ENCODE peak calls at places on chromosomes 5 and 9, in four cellular contexts. V is GM12878, J is uterus, L is breast epithelium. B is an unnamed sample.

GRCh38 chr5:168471785-168472184 is 14.5 kb upstream of the RARS1 start:
- DNase-seq in V (no peak), J (no peak), L (no peak), B (no peak)

GRCh38 chr9:840343-840742 is 1.2 kb upstream of the DMRT1 start:
- DNase-seq in V (no peak), J (no peak), L (no peak), B (peak; percentile 53)

GRCh38 chr9:77899679-77900354 is 131.8 kb downstream of the GNAQ start:
- DNase-seq in V (no peak), J (no peak), L (no peak), B (no peak)

GRCh38 chr5:168879929-168880328 is 300.8 kb upstream of the PANK3 start:
- DNase-seq in V (peak; percentile 83), J (no peak), L (no peak), B (no peak)

GRCh38 chr5:173682313-173682712 is 65.9 kb upstream of the BOD1 start:
- DNase-seq in V (no peak), J (no peak), L (no peak), B (no peak)

GRCh38 chr9:83583151-83584014 is 39.6 kb upstream of the IDNK start:
- DNase-seq in V (no peak), J (peak; percentile 45), L (no peak), B (peak; percentile 38)

GRCh38 chr9:14097215-14097614 is 216.7 kb downstream of the NFIB start:
- DNase-seq in V (no peak), J (no peak), L (no peak), B (no peak)

GRCh38 chr5:146291421-146292074 is 47.1 kb upstream of the POU4F3 start:
- DNase-seq in V (no peak), J (no peak), L (no peak), B (no peak)

GRCh38 chr5:149358294-149358651 is 427 bp downstream of the PCYOX1L start:
- DNase-seq in V (no peak), J (peak; percentile 48), L (no peak), B (peak; percentile 93)

GRCh38 chr5:102911973-102912372 is 156.9 kb downstream of the PAM start:
- DNase-seq in V (no peak), J (no peak), L (no peak), B (no peak)

GRCh38 chr9:6794936-6795335 is 37.2 kb downstream of the KDM4C start:
- DNase-seq in V (no peak), J (no peak), L (no peak), B (no peak)

GRCh38 chr5:91643796-91644195 is 260.7 kb upstream of the ARRDC3 start:
- DNase-seq in V (no peak), J (no peak), L (no peak), B (no peak)

GRCh38 chr5:158698036-158698667 is 401.6 kb downstream of the EBF1 start:
- DNase-seq in V (no peak), J (no peak), L (no peak), B (no peak)

GRCh38 chr5:79516986-79517385 is 3.1 kb upstream of the HOMER1 start:
- DNase-seq in V (no peak), J (no peak), L (no peak), B (no peak)

GRCh38 chr5:431001-431710 is 11.8 kb upstream of the EXOC3 start:
- DNase-seq in V (no peak), J (no peak), L (no peak), B (no peak)

GRCh38 chr5:79850316-79850822 is 140.7 kb downstream of the MTX3 start:
- DNase-seq in V (no peak), J (peak; percentile 85), L (no peak), B (no peak)

GRCh38 chr9:18893491-18893890 is 139.5 kb downstream of the SAXO1 start:
- DNase-seq in V (no peak), J (no peak), L (no peak), B (no peak)

GRCh38 chr5:154296525-154297159 is 106.1 kb downstream of the GALNT10 start:
- DNase-seq in V (no peak), J (no peak), L (no peak), B (no peak)

GRCh38 chr9:114317665-114318357 is 5.1 kb upstream of the ORM1 start:
- DNase-seq in V (no peak), J (peak; percentile 3), L (no peak), B (peak; percentile 28)

GRCh38 chr5:65062684-65063083 is 294.0 kb downstream of the CWC27 start:
- DNase-seq in V (no peak), J (peak; percentile 54), L (no peak), B (peak; percentile 68)

GRCh38 chr5:172860520-172861443 is 26.7 kb downstream of the ERGIC1 start:
- DNase-seq in V (no peak), J (peak; percentile 86), L (peak; percentile 86), B (peak; percentile 95)

GRCh38 chr5:83509535-83509934 is 38.0 kb downstream of the VCAN start:
- DNase-seq in V (no peak), J (no peak), L (no peak), B (no peak)

GRCh38 chr5:37810311-37810710 is 29.5 kb downstream of the GDNF start:
- DNase-seq in V (no peak), J (no peak), L (no peak), B (no peak)

GRCh38 chr9:128254855-128255759 is 20.7 kb downstream of the GOLGA2 start:
- DNase-seq in V (no peak), J (peak; percentile 65), L (peak; percentile 65), B (no peak)

GRCh38 chr9:134677743-134678142 is 36.1 kb downstream of the COL5A1 start:
- DNase-seq in V (no peak), J (no peak), L (no peak), B (no peak)

GRCh38 chr9:110835404-110835803 is 166.8 kb downstream of the MUSK start:
- DNase-seq in V (no peak), J (no peak), L (no peak), B (no peak)

GRCh38 chr5:148353634-148354033 is 18.3 kb downstream of the SPINK9 start:
- DNase-seq in V (no peak), J (no peak), L (no peak), B (no peak)
- TF ChIP-seq CTCF in V (peak; percentile 14), J (no peak), L (no peak), B (no peak)

DNA sequence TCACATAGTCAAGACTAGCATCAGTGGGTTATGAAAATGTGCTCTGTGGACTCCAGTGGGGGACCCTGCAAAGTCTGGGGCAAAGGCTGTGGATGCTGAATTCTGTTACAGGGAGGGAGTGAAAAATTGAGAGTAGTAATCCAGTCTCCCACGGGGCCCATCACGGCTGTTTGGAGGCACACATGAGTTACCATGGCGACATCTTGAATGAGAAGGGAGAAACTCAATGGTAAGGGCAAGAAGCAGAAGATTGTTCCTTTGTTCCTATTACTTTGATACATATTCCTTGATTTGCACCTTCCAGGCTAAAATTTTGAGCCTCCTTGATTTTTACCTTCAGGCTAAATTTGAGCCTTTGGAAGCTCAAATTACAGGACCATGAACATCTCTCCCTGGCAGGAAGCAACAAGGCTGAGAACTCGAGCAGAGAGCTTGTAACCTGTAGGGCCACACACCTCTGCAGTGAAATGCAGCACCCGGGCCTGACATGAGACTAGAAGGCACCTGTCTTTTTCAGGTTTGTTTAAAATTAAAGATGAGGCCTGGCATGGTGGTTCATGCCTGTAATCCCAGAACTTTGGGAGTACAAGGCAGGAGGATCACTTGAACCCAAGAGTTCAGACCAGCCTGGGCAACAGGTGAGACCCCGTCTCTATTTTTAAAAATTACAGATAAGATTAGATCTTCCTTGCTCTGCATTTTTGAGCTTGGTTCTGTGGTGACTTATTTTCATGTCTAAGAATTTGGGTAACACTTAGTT is 31.0 kb upstream of the ZFR start:
- DNase-seq in V (no peak), J (no peak), L (no peak), B (no peak)
- TF ChIP-seq POLR2A in V (no peak), J (no peak), L (no peak), B (no peak)

GRCh38 chr9:38643456-38644173 is 23.2 kb upstream of the ANKRD18A start:
- DNase-seq in V (no peak), J (no peak), L (no peak), B (no peak)

GRCh38 chr9:38641142-38641541 is 20.7 kb upstream of the ANKRD18A start:
- DNase-seq in V (no peak), J (no peak), L (no peak), B (no peak)

GRCh38 chr9:38644601-38645000 is 24.2 kb upstream of the ANKRD18A start:
- DNase-seq in V (no peak), J (no peak), L (no peak), B (no peak)

GRCh38 chr9:38641985-38642864 is 21.8 kb upstream of the ANKRD18A start:
- DNase-seq in V (no peak), J (no peak), L (no peak), B (no peak)

DNA sequence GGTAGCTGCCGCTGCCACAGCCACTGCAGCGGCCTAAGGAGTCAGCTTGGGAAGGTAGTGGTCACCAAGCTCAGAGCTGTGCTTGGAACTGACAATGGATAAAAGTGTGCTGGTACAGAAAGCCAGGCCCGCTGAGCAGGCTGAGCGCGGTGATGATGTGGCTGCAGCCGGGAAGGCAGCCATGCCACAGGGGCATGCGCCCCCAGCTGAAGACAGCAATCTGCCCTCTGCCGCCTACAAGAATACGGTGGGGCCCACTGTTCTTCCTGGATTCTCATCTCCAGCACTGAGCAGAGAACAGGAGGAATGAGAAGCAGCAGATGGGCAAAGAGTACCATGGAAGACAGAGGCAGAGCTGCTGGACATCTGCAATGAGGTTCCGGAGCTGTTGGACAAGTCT is 22.6 kb upstream of the ANKRD18A start:
- DNase-seq in V (no peak), J (no peak), L (no peak), B (no peak)
- TF ChIP-seq CTCF in V (no peak), J (no peak), L (no peak), B (no peak)

GRCh38 chr5:151042453-151043093 is 22.2 kb downstream of the GPX3 start:
- DNase-seq in V (no peak), J (no peak), L (no peak), B (no peak)
- TF ChIP-seq POLR2A in V (no peak), J (no peak), L (no peak), B (no peak)

DNA sequence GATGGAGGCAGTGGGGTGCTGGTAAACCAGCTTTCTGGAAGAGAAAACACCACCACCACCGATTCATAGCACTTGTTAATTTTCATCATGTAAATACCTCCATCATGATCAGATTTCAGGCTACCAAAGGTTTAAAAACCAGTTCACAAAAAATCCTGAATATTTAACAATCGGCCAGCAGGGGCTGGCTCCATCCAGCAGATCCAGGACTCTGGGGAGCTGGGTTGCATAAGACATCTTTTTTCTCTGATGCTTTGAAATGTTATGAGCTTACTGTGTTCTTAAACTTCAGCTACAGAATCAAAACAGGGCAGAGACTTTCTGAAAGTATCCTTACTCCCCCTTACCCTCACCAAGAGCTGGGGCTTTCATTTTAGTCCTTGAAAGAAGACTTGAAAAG is 14.6 kb upstream of the RNF183 start:
- DNase-seq in V (no peak), J (no peak), L (no peak), B (no peak)
- TF ChIP-seq CTCF in V (no peak), J (no peak), L (no peak), B (no peak)

DNA sequence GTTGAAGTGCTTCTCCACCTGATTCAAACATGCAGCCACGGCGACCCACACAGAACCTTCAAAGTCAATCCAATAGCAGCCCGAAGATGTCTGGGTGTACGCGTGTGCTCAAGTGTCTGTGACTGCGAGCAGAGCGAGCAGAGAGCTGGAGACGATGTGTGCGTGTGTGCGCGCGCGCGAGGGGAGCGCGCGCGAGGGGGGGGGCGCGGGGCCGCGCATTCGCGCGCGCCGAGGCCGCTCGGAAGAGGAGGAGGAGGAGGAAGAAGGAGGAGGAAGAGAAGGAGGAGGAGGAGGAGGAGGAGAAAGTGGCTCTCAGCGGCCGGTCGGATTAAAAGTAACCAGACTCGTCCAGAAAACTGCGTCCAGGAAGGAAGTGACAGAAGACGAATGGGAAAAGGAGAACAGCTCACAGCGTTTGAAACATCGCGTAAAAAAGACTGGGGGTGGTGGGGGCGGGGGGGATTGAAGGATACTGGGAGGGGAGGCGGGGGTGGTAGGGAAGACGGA is at the start of gene MEF2C:
- DNase-seq in V (no peak), J (peak; percentile 87), L (no peak), B (peak; percentile 74)
- TF ChIP-seq POLR2A in V (peak; percentile 94), J (peak; percentile 88), L (no peak), B (no peak)